ENCODE peak calls at places on chromosome 15, in six cellular contexts. M, L, B, N, D and P are unnamed samples.

GRCh38 chr15:51758645-51759044 is 7.2 kb downstream of the TMOD2 start:
- DNase-seq in M (peak), L (peak), B (no peak), N (no peak), D (no peak), P (no peak)

GRCh38 chr15:57692709-57693108 is 13.8 kb upstream of the POLR2M start:
- DNase-seq in M (peak), L (no peak), B (no peak), N (no peak), D (no peak), P (no peak)

GRCh38 chr15:81302605-81303204 is 21.2 kb downstream of the STARD5 start:
- DNase-seq in M (no peak), L (no peak), B (no peak), N (peak), D (no peak), P (no peak)

GRCh38 chr15:100937171-100937570 is 18.0 kb downstream of the LRRK1 start:
- DNase-seq in M (no peak), L (no peak), B (no peak), N (no peak), D (no peak), P (no peak)

GRCh38 chr15:33068007-33068441 is 126.5 kb downstream of the FMN1 start:
- DNase-seq in M (peak), L (peak), B (peak), N (no peak), D (no peak), P (peak)

GRCh38 chr15:51589881-51590570 is 32.5 kb downstream of the DMXL2 start:
- DNase-seq in M (no peak), L (no peak), B (no peak), N (no peak), D (no peak), P (no peak)

GRCh38 chr15:56327721-56328502 is 37.3 kb upstream of the TEX9 start:
- DNase-seq in M (no peak), L (no peak), B (no peak), N (no peak), D (no peak), P (no peak)

GRCh38 chr15:51030649-51031316 is 63.9 kb downstream of the TNFAIP8L3 start:
- DNase-seq in M (peak), L (no peak), B (no peak), N (no peak), D (no peak), P (peak)

GRCh38 chr15:40420793-40421192 is 15.2 kb downstream of the IVD start:
- DNase-seq in M (no peak), L (peak), B (no peak), N (no peak), D (no peak), P (no peak)

GRCh38 chr15:30042556-30042955 is 40.2 kb upstream of the GOLGA8J start:
- DNase-seq in M (no peak), L (no peak), B (no peak), N (no peak), D (no peak), P (no peak)

GRCh38 chr15:74497584-74497983 is 36.6 kb upstream of the UBL7 start:
- DNase-seq in M (peak), L (peak), B (no peak), N (no peak), D (peak), P (no peak)

GRCh38 chr15:60780147-60780546 is 301.2 kb upstream of the ICE2 start:
- DNase-seq in M (no peak), L (no peak), B (no peak), N (no peak), D (no peak), P (no peak)